ENCODE peak calls at places on chromosomes 12 and 14, in seven cellular contexts. One of them, this sample, is unnamed.

GRCh38 chr12:102522768-102523167 is 42.4 kb upstream of the IGF1 start:
- DNase-seq in cardiac muscle cell: no peak
- DNase-seq in fibroblast of lung: no peak
- DNase-seq in heart right ventricle: no peak
- DNase-seq in fibroblast of mammary gland: no peak
- DNase-seq in HCT116: no peak
- DNase-seq in neural progenitor cell: no peak
- DNase-seq in this sample: no peak

GRCh38 chr14:37061697-37062096 is 110.7 kb downstream of the SLC25A21 start:
- DNase-seq in neural progenitor cell: no peak
- DNase-seq in heart right ventricle: no peak
- DNase-seq in fibroblast of lung: peak; percentile 78
- DNase-seq in cardiac muscle cell: no peak
- DNase-seq in fibroblast of mammary gland: no peak
- DNase-seq in HCT116: no peak
- DNase-seq in this sample: no peak

GRCh38 chr12:120321382-120322202 is 6.0 kb downstream of the PLA2G1B start:
- DNase-seq in HCT116: no peak
- DNase-seq in neural progenitor cell: no peak
- DNase-seq in heart right ventricle: no peak
- DNase-seq in fibroblast of mammary gland: no peak
- DNase-seq in fibroblast of lung: no peak
- DNase-seq in cardiac muscle cell: no peak
- DNase-seq in this sample: no peak

GRCh38 chr14:65279510-65279909 is 133.0 kb upstream of the FUT8 start:
- DNase-seq in heart right ventricle: no peak
- DNase-seq in fibroblast of lung: no peak
- DNase-seq in fibroblast of mammary gland: no peak
- DNase-seq in HCT116: no peak
- DNase-seq in neural progenitor cell: no peak
- DNase-seq in cardiac muscle cell: no peak
- DNase-seq in this sample: no peak

GRCh38 chr12:3336606-3337311 is 154.2 kb upstream of the PRMT8 start:
- DNase-seq in fibroblast of lung: peak; percentile 62
- DNase-seq in HCT116: peak; percentile 86
- DNase-seq in cardiac muscle cell: peak; percentile 12
- DNase-seq in fibroblast of mammary gland: no peak
- DNase-seq in neural progenitor cell: peak; percentile 57
- DNase-seq in heart right ventricle: peak; percentile 82
- DNase-seq in this sample: no peak

GRCh38 chr12:11863478-11863906 is 207.2 kb upstream of the BCL2L14 start:
- DNase-seq in fibroblast of mammary gland: peak; percentile 17
- DNase-seq in neural progenitor cell: no peak
- DNase-seq in cardiac muscle cell: peak; percentile 73
- DNase-seq in HCT116: no peak
- DNase-seq in heart right ventricle: peak; percentile 67
- DNase-seq in fibroblast of lung: peak; percentile 58
- DNase-seq in this sample: no peak

GRCh38 chr14:26415618-26416123 is 182.2 kb downstream of the NOVA1 start:
- DNase-seq in fibroblast of lung: peak; percentile 3
- DNase-seq in fibroblast of mammary gland: peak; percentile 90
- DNase-seq in HCT116: no peak
- DNase-seq in cardiac muscle cell: no peak
- DNase-seq in heart right ventricle: no peak
- DNase-seq in neural progenitor cell: no peak
- DNase-seq in this sample: no peak

GRCh38 chr12:39071611-39072010 is 166.2 kb upstream of the CPNE8 start:
- DNase-seq in cardiac muscle cell: peak; percentile 1
- DNase-seq in heart right ventricle: no peak
- DNase-seq in HCT116: no peak
- DNase-seq in neural progenitor cell: no peak
- DNase-seq in fibroblast of mammary gland: no peak
- DNase-seq in fibroblast of lung: no peak
- DNase-seq in this sample: no peak

GRCh38 chr12:52828156-52829090 is 5.7 kb downstream of the KRT79 start:
- DNase-seq in HCT116: no peak
- DNase-seq in neural progenitor cell: no peak
- DNase-seq in fibroblast of mammary gland: peak; percentile 15
- DNase-seq in cardiac muscle cell: peak; percentile 65
- DNase-seq in heart right ventricle: no peak
- DNase-seq in fibroblast of lung: no peak
- DNase-seq in this sample: no peak
- TF ChIP-seq CTCF in HCT116: no peak
- TF ChIP-seq CTCF in neural progenitor cell: no peak
- TF ChIP-seq CTCF in fibroblast of mammary gland: no peak
- TF ChIP-seq CTCF in cardiac muscle cell: no peak
- TF ChIP-seq CTCF in heart right ventricle: no peak
- TF ChIP-seq CTCF in fibroblast of lung: no peak
- TF ChIP-seq CTCF in this sample: no peak

GRCh38 chr12:55722948-55723347 is 2.8 kb downstream of the RDH5 start:
- DNase-seq in fibroblast of lung: no peak
- DNase-seq in neural progenitor cell: no peak
- DNase-seq in cardiac muscle cell: no peak
- DNase-seq in heart right ventricle: no peak
- DNase-seq in fibroblast of mammary gland: no peak
- DNase-seq in HCT116: no peak
- DNase-seq in this sample: no peak

GRCh38 chr12:55725556-55725955 is 3.3 kb downstream of the CD63 start:
- DNase-seq in HCT116: no peak
- DNase-seq in neural progenitor cell: no peak
- DNase-seq in fibroblast of mammary gland: no peak
- DNase-seq in cardiac muscle cell: no peak
- DNase-seq in heart right ventricle: no peak
- DNase-seq in fibroblast of lung: no peak
- DNase-seq in this sample: no peak

GRCh38 chr12:55723516-55724225 is 3.5 kb downstream of the RDH5 start:
- DNase-seq in fibroblast of lung: no peak
- DNase-seq in fibroblast of mammary gland: no peak
- DNase-seq in HCT116: no peak
- DNase-seq in neural progenitor cell: no peak
- DNase-seq in heart right ventricle: no peak
- DNase-seq in cardiac muscle cell: no peak
- DNase-seq in this sample: no peak

GRCh38 chr12:55724226-55724939 is 4.2 kb downstream of the RDH5 start:
- DNase-seq in HCT116: no peak
- DNase-seq in neural progenitor cell: peak; percentile 71
- DNase-seq in cardiac muscle cell: peak; percentile 77
- DNase-seq in heart right ventricle: no peak
- DNase-seq in fibroblast of lung: peak; percentile 60
- DNase-seq in fibroblast of mammary gland: peak; percentile 81
- DNase-seq in this sample: peak; percentile 57

DNA sequence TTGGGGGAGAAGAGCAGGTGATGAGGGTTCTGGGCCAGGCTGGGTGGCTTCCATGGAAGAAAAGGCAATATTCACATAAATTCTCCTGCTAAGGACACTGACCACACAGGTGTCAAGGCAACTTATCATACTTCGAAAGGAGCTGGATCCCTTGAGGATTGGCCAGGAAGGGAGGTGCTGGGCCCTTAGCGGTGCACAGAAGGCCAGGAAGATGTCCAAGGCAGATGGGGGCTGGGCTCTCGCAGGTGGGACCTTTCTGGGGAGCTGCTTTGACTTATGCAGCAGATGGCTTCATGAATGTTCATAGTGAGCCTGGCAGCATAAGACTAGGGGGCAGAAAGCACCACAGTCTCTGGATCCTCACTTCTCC is 3.9 kb downstream of the CD63 start:
- DNase-seq in cardiac muscle cell: no peak
- DNase-seq in HCT116: no peak
- DNase-seq in heart right ventricle: no peak
- DNase-seq in fibroblast of lung: no peak
- DNase-seq in neural progenitor cell: no peak
- DNase-seq in fibroblast of mammary gland: no peak
- DNase-seq in this sample: no peak
- TF ChIP-seq CTCF in cardiac muscle cell: no peak
- TF ChIP-seq CTCF in HCT116: no peak
- TF ChIP-seq CTCF in heart right ventricle: no peak
- TF ChIP-seq CTCF in fibroblast of lung: no peak
- TF ChIP-seq CTCF in neural progenitor cell: no peak
- TF ChIP-seq CTCF in fibroblast of mammary gland: no peak
- TF ChIP-seq CTCF in this sample: peak; percentile 40

GRCh38 chr12:108145011-108145410 is 15.9 kb downstream of the WSCD2 start:
- DNase-seq in HCT116: no peak
- DNase-seq in fibroblast of lung: no peak
- DNase-seq in fibroblast of mammary gland: no peak
- DNase-seq in heart right ventricle: no peak
- DNase-seq in neural progenitor cell: no peak
- DNase-seq in cardiac muscle cell: no peak
- DNase-seq in this sample: no peak

GRCh38 chr12:108146035-108146893 is 17.2 kb downstream of the WSCD2 start:
- DNase-seq in neural progenitor cell: no peak
- DNase-seq in heart right ventricle: no peak
- DNase-seq in fibroblast of mammary gland: no peak
- DNase-seq in cardiac muscle cell: no peak
- DNase-seq in fibroblast of lung: no peak
- DNase-seq in HCT116: no peak
- DNase-seq in this sample: no peak

GRCh38 chr12:108150436-108150835 is 21.3 kb downstream of the WSCD2 start:
- DNase-seq in cardiac muscle cell: no peak
- DNase-seq in neural progenitor cell: no peak
- DNase-seq in fibroblast of mammary gland: no peak
- DNase-seq in HCT116: no peak
- DNase-seq in fibroblast of lung: no peak
- DNase-seq in heart right ventricle: no peak
- DNase-seq in this sample: no peak

GRCh38 chr12:108148521-108149074 is 19.5 kb downstream of the WSCD2 start:
- DNase-seq in HCT116: no peak
- DNase-seq in neural progenitor cell: no peak
- DNase-seq in cardiac muscle cell: no peak
- DNase-seq in fibroblast of mammary gland: no peak
- DNase-seq in heart right ventricle: no peak
- DNase-seq in fibroblast of lung: no peak
- DNase-seq in this sample: no peak

DNA sequence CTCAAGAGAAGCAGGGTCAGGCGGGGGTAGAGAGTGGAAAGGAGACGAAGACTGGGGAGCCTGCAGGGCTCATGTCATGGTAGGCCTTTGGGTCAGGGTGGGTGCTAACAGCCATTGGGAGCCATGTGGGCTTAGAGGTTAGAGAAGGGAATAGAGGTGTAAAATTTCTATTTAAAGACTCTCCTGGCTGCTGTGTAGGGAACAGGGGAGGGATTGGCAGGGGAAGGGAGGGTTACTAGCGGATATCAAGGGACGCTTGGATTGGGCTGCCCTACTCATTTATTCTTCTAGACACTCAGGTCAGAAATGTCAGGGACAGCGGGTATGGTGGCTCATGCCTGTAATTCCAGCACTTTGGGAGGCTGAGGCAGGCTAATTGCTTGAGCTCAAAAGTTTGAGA is 18.2 kb downstream of the WSCD2 start:
- DNase-seq in HCT116: no peak
- DNase-seq in fibroblast of mammary gland: no peak
- DNase-seq in heart right ventricle: no peak
- DNase-seq in neural progenitor cell: no peak
- DNase-seq in cardiac muscle cell: no peak
- DNase-seq in fibroblast of lung: no peak
- DNase-seq in this sample: no peak
- TF ChIP-seq CTCF in HCT116: no peak
- TF ChIP-seq CTCF in fibroblast of mammary gland: no peak
- TF ChIP-seq CTCF in heart right ventricle: no peak
- TF ChIP-seq CTCF in neural progenitor cell: no peak
- TF ChIP-seq CTCF in cardiac muscle cell: no peak
- TF ChIP-seq CTCF in fibroblast of lung: no peak
- TF ChIP-seq CTCF in this sample: no peak

GRCh38 chr12:89507015-89507824 is 17.4 kb downstream of the GALNT4 start:
- DNase-seq in fibroblast of mammary gland: no peak
- DNase-seq in neural progenitor cell: peak; percentile 10
- DNase-seq in cardiac muscle cell: no peak
- DNase-seq in fibroblast of lung: no peak
- DNase-seq in HCT116: no peak
- DNase-seq in heart right ventricle: no peak
- DNase-seq in this sample: no peak

GRCh38 chr12:89506050-89506449 is 18.5 kb downstream of the GALNT4 start:
- DNase-seq in cardiac muscle cell: no peak
- DNase-seq in heart right ventricle: no peak
- DNase-seq in neural progenitor cell: no peak
- DNase-seq in fibroblast of mammary gland: no peak
- DNase-seq in HCT116: no peak
- DNase-seq in fibroblast of lung: no peak
- DNase-seq in this sample: no peak

GRCh38 chr12:89501793-89502192 is 22.8 kb downstream of the GALNT4 start:
- DNase-seq in HCT116: no peak
- DNase-seq in neural progenitor cell: no peak
- DNase-seq in cardiac muscle cell: no peak
- DNase-seq in heart right ventricle: no peak
- DNase-seq in fibroblast of mammary gland: no peak
- DNase-seq in fibroblast of lung: no peak
- DNase-seq in this sample: no peak

GRCh38 chr12:89499857-89500256 is 24.7 kb downstream of the GALNT4 start:
- DNase-seq in neural progenitor cell: no peak
- DNase-seq in HCT116: no peak
- DNase-seq in heart right ventricle: no peak
- DNase-seq in fibroblast of lung: no peak
- DNase-seq in fibroblast of mammary gland: no peak
- DNase-seq in cardiac muscle cell: no peak
- DNase-seq in this sample: no peak

GRCh38 chr12:89504560-89505346 is 19.8 kb downstream of the GALNT4 start:
- DNase-seq in fibroblast of mammary gland: peak; percentile 60
- DNase-seq in HCT116: no peak
- DNase-seq in neural progenitor cell: no peak
- DNase-seq in fibroblast of lung: peak; percentile 59
- DNase-seq in heart right ventricle: no peak
- DNase-seq in cardiac muscle cell: peak; percentile 65
- DNase-seq in this sample: no peak
- TF ChIP-seq CTCF in fibroblast of mammary gland: no peak
- TF ChIP-seq CTCF in HCT116: no peak
- TF ChIP-seq CTCF in neural progenitor cell: no peak
- TF ChIP-seq CTCF in fibroblast of lung: no peak
- TF ChIP-seq CTCF in heart right ventricle: no peak
- TF ChIP-seq CTCF in cardiac muscle cell: peak; percentile 14
- TF ChIP-seq CTCF in this sample: peak; percentile 30